ENCODE peak calls at places on chromosomes 7 and 10, in seven cellular contexts. E is body of pancreas; O is hepatocyte; Q is mammary epithelial cell; N is CD4-positive, alpha-beta memory T cell; S is PC-9; L is heart left ventricle. P is an unnamed sample.
A peak's percentile ranks its signal among the peaks of the same experiment; 100 is the strongest.

GRCh38 chr7:99557940-99558305 is 519 bp upstream of the ZNF655 start:
- DNase-seq in L (no peak), O (no peak), Q (no peak), N (no peak), S (no peak), E (no peak), P (no peak)

GRCh38 chr7:82605247-82605864 is 161.8 kb upstream of the CACNA2D1 start:
- DNase-seq in N (no peak), O (peak; percentile 60), S (no peak), Q (peak; percentile 16), L (no peak), E (no peak), P (no peak)

GRCh38 chr7:2934984-2935740 is 91.1 kb upstream of the GNA12 start:
- DNase-seq in E (no peak), O (no peak), L (no peak), S (no peak), N (no peak), Q (no peak), P (no peak)

GRCh38 chr7:79506481-79506880 is 53.0 kb upstream of the MAGI2 start:
- DNase-seq in S (no peak), N (no peak), E (no peak), Q (no peak), L (no peak), O (peak; percentile 6), P (no peak)

GRCh38 chr10:116721991-116722392 is 20.4 kb downstream of the HSPA12A start:
- DNase-seq in Q (no peak), E (no peak), O (no peak), N (no peak), L (no peak), S (no peak), P (no peak)

GRCh38 chr7:18685961-18686360 is 190.4 kb downstream of the HDAC9 start:
- DNase-seq in E (no peak), S (no peak), Q (peak; percentile 19), L (no peak), N (no peak), O (no peak), P (no peak)

GRCh38 chr10:112373912-112374338 is at the start of gene ACSL5:
- DNase-seq in L (no peak), N (no peak), Q (no peak), O (peak; percentile 48), E (no peak), S (no peak), P (no peak)

GRCh38 chr7:7330997-7331396 is 148.7 kb downstream of the C1GALT1 start:
- DNase-seq in S (no peak), O (no peak), E (no peak), L (no peak), N (no peak), Q (no peak), P (no peak)

GRCh38 chr7:20172736-20173334 is 44.3 kb downstream of the MACC1 start:
- DNase-seq in N (no peak), L (peak; percentile 29), Q (peak; percentile 41), O (peak; percentile 76), S (no peak), E (peak; percentile 35), P (no peak)

GRCh38 chr10:64863836-64864235 is 1342.6 kb downstream of the REEP3 start:
- DNase-seq in Q (no peak), L (no peak), E (no peak), N (no peak), O (no peak), S (no peak), P (no peak)

GRCh38 chr10:13961096-13961495 is 369.6 kb downstream of the FRMD4A start:
- DNase-seq in Q (peak; percentile 54), E (no peak), N (no peak), S (no peak), L (no peak), O (no peak), P (no peak)

GRCh38 chr7:75699993-75700392 is 38.7 kb downstream of the HIP1 start:
- DNase-seq in Q (no peak), N (no peak), O (no peak), L (no peak), S (no peak), E (no peak), P (no peak)

GRCh38 chr10:89310092-89310886 is 8.4 kb downstream of the IFIT2 start:
- DNase-seq in N (no peak), S (no peak), L (no peak), O (no peak), E (no peak), Q (no peak), P (no peak)

DNA sequence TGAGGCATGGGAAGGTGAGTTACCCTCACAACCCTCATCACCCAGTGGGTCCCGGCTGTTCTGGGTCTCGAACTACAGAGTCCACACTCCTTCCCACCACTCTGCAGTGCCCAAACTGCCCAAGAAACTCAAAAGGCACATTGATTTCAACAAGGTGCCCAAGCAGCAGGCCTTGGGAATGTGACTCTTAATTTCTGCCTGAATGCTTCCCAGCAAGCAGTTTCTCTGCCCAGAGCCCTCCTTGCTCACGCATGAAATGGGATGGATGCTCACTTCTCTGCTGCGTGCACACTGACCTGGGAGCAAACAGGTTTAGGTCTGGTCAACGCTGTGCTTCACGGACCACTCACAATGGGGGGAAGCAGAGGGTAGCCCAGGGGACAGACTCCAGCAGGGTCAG is 77.9 kb downstream of the GRB10 start:
- DNase-seq in Q (no peak), E (no peak), S (no peak), N (no peak), O (no peak), L (no peak), P (no peak)
- H3K4me1 ChIP-seq in Q (peaks cover 14% of the 10 kb centered on the region), E (peaks cover 54% of the 10 kb centered on the region), S (peaks cover 39% of the 10 kb centered on the region), N (no peaks in the 10 kb centered on the region), O (no peaks in the 10 kb centered on the region), L (peaks cover 3% of the 10 kb centered on the region), P (no peaks in the 10 kb centered on the region)

DNA sequence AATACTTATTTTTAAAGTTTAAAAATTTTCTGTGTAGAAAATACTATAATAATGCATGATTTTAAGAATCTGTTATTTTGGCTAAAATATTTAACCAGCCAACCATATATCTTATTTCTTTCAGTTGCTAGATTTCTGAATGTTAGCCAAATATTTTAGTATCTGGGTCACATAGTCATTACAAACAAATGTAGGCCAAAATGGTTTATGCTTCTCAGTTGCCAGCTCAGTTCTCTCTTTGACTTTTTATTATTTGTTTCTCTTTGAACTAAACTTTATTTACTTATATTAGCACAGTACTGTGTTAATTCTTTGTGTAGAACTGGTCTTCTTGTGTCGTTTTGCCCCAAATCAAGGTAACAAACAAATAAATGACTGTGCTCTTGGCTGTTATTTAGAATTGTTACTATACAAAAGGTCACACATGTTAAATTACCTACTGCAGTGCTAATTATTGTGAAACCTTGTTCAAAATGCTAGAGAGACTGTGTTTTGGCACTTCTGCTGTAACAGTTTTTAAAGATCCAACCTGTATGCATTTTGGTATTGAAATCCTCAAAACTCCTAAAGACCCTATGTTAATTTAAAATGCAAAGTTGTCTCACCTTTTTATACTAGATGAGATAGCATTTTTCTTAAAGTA is 39.8 kb downstream of the ZEB1 start:
- DNase-seq in O (no peak), N (no peak), Q (no peak), S (no peak), E (no peak), L (no peak), P (no peak)
- H3K4me3 ChIP-seq in O (no peak overlapping the region), N (no peak overlapping the region), Q (no peak overlapping the region), S (no peak overlapping the region), E (no peak overlapping the region), L (no peak overlapping the region), P (no peak overlapping the region)

DNA sequence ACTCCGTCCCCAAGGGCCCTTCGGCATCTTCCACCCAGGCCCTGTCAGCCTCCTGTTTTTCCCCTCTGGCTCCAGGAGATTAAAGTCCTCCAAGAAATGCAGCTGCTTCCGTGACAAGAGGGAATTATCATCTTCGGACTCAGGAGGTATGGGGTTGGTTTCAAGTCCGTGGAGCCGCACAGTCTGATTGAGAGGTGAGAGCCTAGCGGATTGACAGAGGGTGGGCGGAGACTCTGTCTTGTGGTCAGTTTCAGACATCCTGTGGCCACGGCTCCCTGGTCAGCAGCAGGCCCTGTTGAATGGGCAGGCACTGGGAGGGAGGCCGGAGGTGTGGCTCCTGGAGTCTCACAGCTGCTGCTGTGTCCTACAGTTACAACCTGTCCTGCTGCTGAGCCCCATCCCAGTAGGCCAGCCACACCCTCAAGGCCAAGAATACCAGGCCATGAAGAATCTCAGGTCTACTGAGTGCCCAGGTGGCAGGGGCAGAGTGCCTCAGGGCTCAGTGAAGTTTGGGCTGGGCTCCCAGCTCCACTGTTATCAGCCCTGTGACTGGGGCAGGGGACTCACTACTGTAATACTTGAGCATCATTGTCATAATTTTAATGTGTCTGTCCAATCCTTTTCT is 49.3 kb upstream of the ZNF716 start:
- DNase-seq in S (no peak), L (no peak), Q (no peak), N (no peak), O (no peak), E (no peak), P (peak; percentile 23)
- H3K9me3 ChIP-seq in S (no peaks in the 10 kb centered on the region), L (peaks cover 10% of the 10 kb centered on the region), Q (peaks cover 54% of the 10 kb centered on the region), N (no peaks in the 10 kb centered on the region), O (no peaks in the 10 kb centered on the region), E (no peaks in the 10 kb centered on the region), P (no peaks in the 10 kb centered on the region)

GRCh38 chr10:100740476-100741341 is 4.7 kb upstream of the PAX2 start:
- DNase-seq in L (no peak), Q (no peak), O (no peak), S (no peak), E (no peak), N (no peak), P (no peak)
- H3K4me1 ChIP-seq in L (peaks cover 18% of the 10 kb centered on the region), Q (no peaks in the 10 kb centered on the region), O (peaks cover 30% of the 10 kb centered on the region), S (no peaks in the 10 kb centered on the region), E (peaks cover 54% of the 10 kb centered on the region), N (peaks cover 30% of the 10 kb centered on the region), P (no peaks in the 10 kb centered on the region)

GRCh38 chr10:94094540-94094939 is 100.8 kb downstream of the PLCE1 start:
- DNase-seq in E (no peak), S (no peak), N (no peak), Q (no peak), L (no peak), O (no peak), P (no peak)
- H3K4me3 ChIP-seq in E (no peak overlapping the region), S (no peak overlapping the region), N (no peak overlapping the region), Q (no peak overlapping the region), L (no peak overlapping the region), O (no peak overlapping the region), P (no peak overlapping the region)

DNA sequence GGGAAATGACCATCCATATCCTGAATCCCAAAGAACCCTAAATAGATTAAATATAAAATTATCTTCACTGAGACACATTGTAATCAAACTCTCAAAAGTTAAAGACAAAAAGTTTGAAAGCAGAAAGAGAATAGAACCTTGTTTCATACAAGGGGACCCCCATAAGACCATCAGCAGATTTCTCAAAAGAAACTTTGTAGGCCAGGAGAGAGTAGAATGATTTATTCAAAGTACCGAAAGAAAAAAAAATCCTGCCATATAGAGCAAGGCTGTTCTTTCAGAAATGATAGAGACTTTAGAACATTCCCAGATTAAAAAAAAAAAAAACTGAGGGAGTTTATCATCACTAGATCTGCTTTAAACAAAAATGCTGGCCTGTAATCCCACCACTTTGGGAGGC is 34.8 kb upstream of the KLF14 start:
- DNase-seq in E (no peak), S (no peak), L (no peak), N (no peak), O (no peak), Q (no peak), P (no peak)
- H3K9me3 ChIP-seq in E (peaks cover 3% of the 10 kb centered on the region), S (peaks cover 3% of the 10 kb centered on the region), L (peaks cover 51% of the 10 kb centered on the region), N (no peaks in the 10 kb centered on the region), O (no peaks in the 10 kb centered on the region), Q (no peaks in the 10 kb centered on the region), P (no peaks in the 10 kb centered on the region)

P was measured in right atrium auricular region.